ENCODE peak calls at places on chromosome 12, in ten cellular contexts. J is fibroblast of lung, D is RPMI7951, B is GM20000, L is WERI-Rb-1, N is uterus, X is HFFc6, Y is NCI-H1417 treated with DMSO at 0.1 percent for 48 hours, H is mesendoderm, R is NCI-H1048. O is an unnamed sample.
A peak's percentile ranks its signal among the peaks of the same experiment; 100 is the strongest.

GRCh38 chr12:106954462-106955376 is 988 bp upstream of the TMEM263 start:
- DNase-seq in Y (no peak), N (peak; percentile 55), R (no peak), H (no peak), X (no peak), D (no peak), B (no peak), J (peak; percentile 8), L (peak; percentile 12), O (peak; percentile 28)

GRCh38 chr12:114347861-114348260 is 58.1 kb downstream of the TBX5 start:
- DNase-seq in R (no peak), H (no peak), X (no peak), L (no peak), B (no peak), D (no peak), Y (no peak), N (no peak), J (no peak), O (no peak)

GRCh38 chr12:3035815-3036702 is 41.1 kb upstream of the TSPAN9 start:
- DNase-seq in B (no peak), X (peak; percentile 26), H (no peak), Y (no peak), R (no peak), D (no peak), J (peak; percentile 30), N (no peak), L (no peak), O (no peak)

GRCh38 chr12:94874086-94874985 is 129.2 kb downstream of the NDUFA12 start:
- DNase-seq in H (no peak), N (no peak), L (no peak), X (no peak), J (no peak), D (no peak), B (no peak), R (no peak), Y (no peak), O (no peak)

GRCh38 chr12:6724409-6724797 is 557 bp downstream of the COPS7A start:
- DNase-seq in J (no peak), L (peak; percentile 30), B (peak; percentile 55), H (peak; percentile 47), R (no peak), N (no peak), D (peak; percentile 30), X (no peak), Y (no peak), O (no peak)

GRCh38 chr12:54040148-54040494 is 7.3 kb downstream of the HOXC5 start:
- DNase-seq in L (no peak), H (no peak), D (peak; percentile 35), X (no peak), R (no peak), J (no peak), N (no peak), Y (no peak), B (no peak), O (no peak)

GRCh38 chr12:116015525-116015924 is 262.0 kb downstream of the MED13L start:
- DNase-seq in H (peak; percentile 33), Y (no peak), N (no peak), L (no peak), R (no peak), B (peak; percentile 22), D (peak; percentile 47), X (peak; percentile 49), J (peak; percentile 82), O (no peak)

GRCh38 chr12:11839093-11839641 is 189.7 kb downstream of the ETV6 start:
- DNase-seq in N (no peak), J (peak; percentile 59), L (no peak), R (no peak), B (no peak), X (no peak), D (peak; percentile 73), Y (no peak), H (peak; percentile 46), O (no peak)

GRCh38 chr12:38956337-38956736 is 50.9 kb upstream of the CPNE8 start:
- DNase-seq in D (no peak), B (no peak), H (peak; percentile 29), Y (no peak), L (no peak), N (no peak), J (no peak), X (no peak), R (no peak), O (no peak)

GRCh38 chr12:11508699-11509098 is 113.3 kb upstream of the PRB2 start:
- DNase-seq in D (no peak), N (no peak), R (no peak), H (peak; percentile 67), Y (no peak), B (no peak), L (no peak), J (no peak), X (peak; percentile 52), O (no peak)

GRCh38 chr12:57118711-57119271 is 7.6 kb upstream of the STAT6 start:
- DNase-seq in J (no peak), R (no peak), H (no peak), N (no peak), B (no peak), X (peak; percentile 67), L (no peak), Y (no peak), D (peak; percentile 93), O (no peak)

GRCh38 chr12:53983580-53984572 is 1.1 kb upstream of the HOXC10 start:
- DNase-seq in L (no peak), J (no peak), Y (no peak), R (no peak), H (peak; percentile 18), D (no peak), N (no peak), B (no peak), X (no peak), O (no peak)

GRCh38 chr12:19855876-19856275 is 416.6 kb downstream of the AEBP2 start:
- DNase-seq in H (no peak), L (no peak), J (peak; percentile 59), R (no peak), D (no peak), Y (no peak), X (no peak), N (no peak), B (no peak), O (no peak)

GRCh38 chr12:128116537-128116936 is 150.4 kb upstream of the TMEM132C start:
- DNase-seq in J (no peak), X (no peak), L (no peak), H (no peak), R (no peak), Y (no peak), N (no peak), D (no peak), B (no peak), O (no peak)

GRCh38 chr12:105580841-105581352 is 250.4 kb downstream of the C12orf75 start:
- DNase-seq in B (no peak), D (no peak), N (peak; percentile 65), L (no peak), R (no peak), J (no peak), H (peak; percentile 51), X (no peak), Y (no peak), O (no peak)

GRCh38 chr12:121144416-121144914 is 11.8 kb downstream of the P2RX7 start:
- DNase-seq in H (no peak), J (peak; percentile 40), R (no peak), L (no peak), Y (no peak), N (no peak), X (peak; percentile 25), D (peak; percentile 25), B (no peak), O (no peak)

GRCh38 chr12:131749618-131750315 is 38.9 kb downstream of the SFSWAP start:
- DNase-seq in X (no peak), B (no peak), Y (no peak), D (no peak), R (no peak), H (no peak), L (no peak), N (no peak), J (no peak), O (no peak)

GRCh38 chr12:24966951-24967564 is 18.2 kb upstream of the BCAT1 start:
- DNase-seq in Y (no peak), B (no peak), H (no peak), D (no peak), J (no peak), L (no peak), R (no peak), X (no peak), N (no peak), O (no peak)

GRCh38 chr12:95004610-95005009 is 1.1 kb upstream of the NDUFA12 start:
- DNase-seq in N (no peak), J (peak; percentile 80), B (no peak), R (no peak), X (no peak), H (no peak), D (no peak), L (no peak), Y (no peak), O (no peak)

GRCh38 chr12:96236221-96236822 is 42.1 kb downstream of the ELK3 start:
- DNase-seq in Y (no peak), D (peak; percentile 84), L (no peak), J (peak; percentile 92), N (peak; percentile 49), X (no peak), H (no peak), R (no peak), B (no peak), O (no peak)

GRCh38 chr12:124923906-124924734 is 9.7 kb upstream of the UBC start:
- DNase-seq in X (peak; percentile 93), J (peak; percentile 67), H (peak; percentile 93), B (no peak), D (peak; percentile 95), N (peak; percentile 51), Y (no peak), R (no peak), L (no peak), O (no peak)

GRCh38 chr12:109582636-109583035 is 9.0 kb downstream of the MVK start:
- DNase-seq in N (no peak), D (no peak), B (no peak), L (peak; percentile 62), J (no peak), X (no peak), H (peak; percentile 47), R (no peak), Y (no peak), O (no peak)

GRCh38 chr12:120314220-120314619 is 12.1 kb downstream of the SIRT4 start:
- DNase-seq in B (no peak), H (peak; percentile 59), Y (no peak), N (no peak), D (no peak), X (no peak), L (peak; percentile 37), J (no peak), R (no peak), O (no peak)

GRCh38 chr12:47942327-47943230 is 20.8 kb upstream of the TMEM106C start:
- DNase-seq in L (peak; percentile 69), J (no peak), B (peak; percentile 61), N (no peak), R (no peak), X (no peak), Y (no peak), D (no peak), H (peak; percentile 71), O (peak; percentile 25)

GRCh38 chr12:110344657-110345056 is 58.9 kb downstream of the ANAPC7 start:
- DNase-seq in J (no peak), N (no peak), Y (no peak), H (no peak), D (no peak), L (no peak), X (no peak), R (no peak), B (no peak), O (no peak)

GRCh38 chr12:41963398-41963797 is 181.3 kb downstream of the GXYLT1 start:
- DNase-seq in X (no peak), J (no peak), B (no peak), L (no peak), N (no peak), R (no peak), D (no peak), H (no peak), Y (no peak), O (no peak)

GRCh38 chr12:4418913-4419312 is 26.7 kb downstream of the FGF6 start:
- DNase-seq in X (no peak), N (no peak), Y (no peak), J (no peak), D (no peak), R (no peak), H (no peak), L (no peak), B (no peak), O (no peak)

GRCh38 chr12:58540480-58541299 is 379.6 kb downstream of the LRIG3 start:
- DNase-seq in J (peak; percentile 94), R (peak; percentile 42), X (peak; percentile 74), D (peak; percentile 82), N (peak; percentile 39), Y (peak; percentile 96), B (peak; percentile 12), L (peak; percentile 84), H (peak; percentile 92), O (no peak)

O was measured in activated B cell treated with CpG ODN at 0.5 μM for 24 hours.